ENCODE peak calls at places on chromosomes 13 and 19, in nine cellular contexts. I, S, Y, J, P, F, E, C and G are unnamed samples.

GRCh38 chr19:38942471-38943181 is 11.9 kb downstream of the MRPS12 start:
- DNase-seq in Y (no peak), E (no peak), F (no peak), J (no peak), C (no peak), I (no peak), S (no peak), P (no peak), G (no peak)

GRCh38 chr19:46821512-46822359 is 28.9 kb downstream of the AP2S1 start:
- DNase-seq in J (peak), C (peak), I (no peak), Y (no peak), P (no peak), F (no peak), S (no peak), E (peak), G (no peak)

GRCh38 chr19:48999481-49000325 is 6.0 kb downstream of the RUVBL2 start:
- DNase-seq in S (no peak), E (peak), P (peak), I (peak), J (no peak), F (no peak), C (no peak), Y (no peak), G (peak)

GRCh38 chr13:75368167-75368566 is 113.8 kb downstream of the TBC1D4 start:
- DNase-seq in J (peak), I (peak), P (peak), E (no peak), S (peak), C (no peak), F (no peak), Y (no peak), G (peak)

GRCh38 chr13:31051999-31052398 is 109.7 kb downstream of the HSPH1 start:
- DNase-seq in I (no peak), E (no peak), C (no peak), P (no peak), J (no peak), F (no peak), Y (peak), S (no peak), G (no peak)

GRCh38 chr19:46413262-46414031 is at the start of gene CCDC8:
- DNase-seq in J (peak), S (peak), C (peak), Y (peak), I (peak), E (peak), F (no peak), P (peak), G (no peak)

GRCh38 chr13:48849515-48849914 is 126.2 kb upstream of the FNDC3A start:
- DNase-seq in I (no peak), J (no peak), C (no peak), E (no peak), P (no peak), F (no peak), S (no peak), Y (no peak), G (no peak)

GRCh38 chr13:45341799-45342584 is 1.0 kb upstream of the TPT1 start:
- DNase-seq in E (peak), Y (peak), I (peak), J (peak), C (no peak), S (no peak), F (no peak), P (peak), G (peak)

GRCh38 chr13:52851153-52851962 is 2.9 kb upstream of the PCDH8 start:
- DNase-seq in E (peak), J (peak), P (no peak), C (peak), I (peak), F (no peak), S (no peak), Y (no peak), G (peak)

GRCh38 chr19:57671124-57671895 is 2.6 kb downstream of the ZSCAN4 start:
- DNase-seq in J (no peak), Y (no peak), F (no peak), S (no peak), C (no peak), I (no peak), E (no peak), P (peak), G (no peak)

GRCh38 chr19:34664168-34664567 is 12.8 kb downstream of the SCGB2B2 start:
- DNase-seq in I (no peak), C (peak), J (peak), S (no peak), E (no peak), F (no peak), Y (no peak), P (no peak), G (no peak)

GRCh38 chr13:33940898-33941297 is 122.9 kb downstream of the RFC3 start:
- DNase-seq in I (peak), F (no peak), J (no peak), E (no peak), Y (no peak), C (no peak), S (no peak), P (peak), G (peak)

GRCh38 chr13:53068841-53069520 is 40.4 kb downstream of the OLFM4 start:
- DNase-seq in Y (no peak), I (no peak), J (peak), P (no peak), E (no peak), F (no peak), S (no peak), C (no peak), G (no peak)

GRCh38 chr19:47253970-47254369 is 2.4 kb upstream of the CCDC9 start:
- DNase-seq in P (no peak), J (no peak), E (no peak), I (no peak), F (no peak), Y (no peak), C (no peak), S (no peak), G (no peak)

GRCh38 chr13:52737451-52737850 is 2.2 kb downstream of the CNMD start:
- DNase-seq in J (no peak), P (no peak), E (no peak), I (no peak), C (no peak), F (no peak), Y (no peak), S (no peak), G (no peak)

GRCh38 chr13:22744688-22745452 is 435.9 kb upstream of the SGCG start:
- DNase-seq in P (no peak), C (peak), F (no peak), J (no peak), Y (no peak), E (no peak), I (no peak), S (no peak), G (no peak)

GRCh38 chr19:40960062-40960685 is 30.9 kb upstream of the CYP2B6 start:
- DNase-seq in E (no peak), C (no peak), J (no peak), I (no peak), F (no peak), S (no peak), Y (no peak), P (no peak), G (no peak)

GRCh38 chr13:90701264-90701663 is 646.2 kb upstream of the MIR17HG start:
- DNase-seq in Y (no peak), J (no peak), P (no peak), F (no peak), E (no peak), C (no peak), I (no peak), S (no peak), G (no peak)

GRCh38 chr13:44385401-44385800 is 11.8 kb downstream of the SERP2 start:
- DNase-seq in J (no peak), C (no peak), P (no peak), F (no peak), I (no peak), Y (no peak), S (no peak), E (no peak), G (no peak)

GRCh38 chr13:54637377-54637776 is 1608.8 kb downstream of the OLFM4 start:
- DNase-seq in F (no peak), Y (no peak), E (no peak), I (peak), J (no peak), C (no peak), P (no peak), S (peak), G (peak)

GRCh38 chr13:30874561-30874960 is 31.5 kb upstream of the MEDAG start:
- DNase-seq in P (no peak), Y (peak), F (no peak), S (no peak), I (no peak), E (no peak), C (no peak), J (no peak), G (no peak)

GRCh38 chr19:33490041-33490451 is 31.5 kb downstream of the PEPD start:
- DNase-seq in I (no peak), P (no peak), C (peak), S (no peak), E (peak), J (no peak), F (no peak), Y (peak), G (no peak)

GRCh38 chr19:51458899-51459592 is 792 bp upstream of the SIGLEC8 start:
- DNase-seq in Y (peak), C (no peak), E (no peak), P (no peak), S (no peak), J (no peak), I (no peak), F (no peak), G (no peak)

GRCh38 chr13:73057284-73058025 is 1.4 kb upstream of the KLF5 start:
- DNase-seq in S (no peak), C (no peak), P (no peak), F (no peak), J (no peak), Y (no peak), I (no peak), E (no peak), G (no peak)

GRCh38 chr19:1273263-1274041 is 1.9 kb upstream of the FAM174C start:
- DNase-seq in P (peak), E (no peak), C (no peak), Y (no peak), J (no peak), I (no peak), S (no peak), F (no peak), G (no peak)

GRCh38 chr19:19737559-19738332 is 4.8 kb upstream of the ZNF14 start:
- DNase-seq in E (no peak), P (no peak), F (no peak), J (no peak), C (no peak), I (no peak), S (no peak), Y (no peak), G (no peak)

GRCh38 chr19:1826557-1827521 is 14.8 kb upstream of the ATP8B3 start:
- DNase-seq in E (no peak), F (no peak), P (no peak), J (no peak), Y (no peak), I (no peak), S (no peak), C (peak), G (no peak)

GRCh38 chr13:100589178-100589725 is 663 bp upstream of the GGACT start:
- DNase-seq in P (no peak), F (no peak), I (no peak), S (no peak), E (no peak), Y (no peak), C (no peak), J (no peak), G (no peak)

GRCh38 chr13:34967851-34968562 is 25.9 kb downstream of the NBEA start:
- DNase-seq in Y (no peak), C (no peak), S (peak), F (no peak), P (no peak), J (no peak), I (no peak), E (no peak), G (peak)

GRCh38 chr19:1644070-1644469 is 8.3 kb downstream of the TCF3 start:
- DNase-seq in F (no peak), I (no peak), J (no peak), S (no peak), Y (no peak), E (no peak), P (no peak), C (peak), G (no peak)

GRCh38 chr13:76722782-76723181 is 163.4 kb downstream of the KCTD12 start:
- DNase-seq in S (no peak), F (no peak), J (no peak), I (no peak), P (no peak), E (no peak), C (no peak), Y (no peak), G (no peak)

GRCh38 chr19:14563989-14564650 is 7.7 kb downstream of the NDUFB7 start:
- DNase-seq in J (no peak), E (no peak), F (no peak), C (peak), S (no peak), Y (no peak), I (peak), P (peak), G (peak)

GRCh38 chr13:49635599-49636433 is 7.5 kb downstream of the ARL11 start:
- DNase-seq in C (no peak), P (peak), S (no peak), E (no peak), F (no peak), I (peak), Y (no peak), J (peak), G (no peak)

GRCh38 chr19:9793051-9793591 is 24.6 kb upstream of the ZNF846 start:
- DNase-seq in J (no peak), S (no peak), C (peak), I (peak), Y (peak), E (peak), F (peak), P (peak), G (no peak)

GRCh38 chr19:47156861-47157454 is 26.3 kb downstream of the SAE1 start:
- DNase-seq in J (no peak), E (no peak), Y (no peak), F (no peak), C (no peak), I (peak), P (no peak), S (no peak), G (no peak)

GRCh38 chr13:76297331-76297730 is 588.9 kb downstream of the KCTD12 start:
- DNase-seq in C (no peak), F (no peak), E (no peak), J (no peak), P (no peak), Y (no peak), I (no peak), S (no peak), G (no peak)

GRCh38 chr13:20525144-20525600 is 485 bp downstream of the CRYL1 start:
- DNase-seq in J (peak), F (no peak), C (peak), Y (peak), S (no peak), P (peak), E (peak), I (peak), G (peak)

DNA sequence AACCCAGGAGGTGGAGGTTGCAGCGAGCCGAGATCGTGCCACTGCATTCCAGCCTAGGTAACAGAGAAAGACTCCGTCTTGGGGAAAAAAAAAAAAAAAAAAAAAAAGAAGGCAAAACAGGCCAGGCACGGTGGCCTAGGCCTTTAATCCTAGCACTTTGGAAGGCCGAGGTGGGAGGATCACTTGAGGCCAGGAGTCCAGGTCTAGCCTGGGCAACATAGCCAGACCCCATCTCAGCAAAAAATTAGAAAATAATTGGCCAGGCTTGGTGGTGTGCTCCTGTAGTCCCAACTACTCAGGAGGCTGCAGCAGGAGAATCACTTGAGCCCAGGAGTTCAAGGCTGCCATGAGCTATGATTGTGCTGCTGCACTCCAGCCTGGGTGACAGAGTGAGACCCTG is 43.4 kb downstream of the CRTC1 start:
- DNase-seq in C (no peak), F (no peak), P (no peak), J (no peak), S (no peak), E (no peak), I (no peak), Y (no peak), G (no peak)
- TF ChIP-seq CTCF in C (no peak), F (no peak), P (no peak), J (no peak), S (no peak), E (no peak), I (no peak), Y (no peak), G (no peak)

DNA sequence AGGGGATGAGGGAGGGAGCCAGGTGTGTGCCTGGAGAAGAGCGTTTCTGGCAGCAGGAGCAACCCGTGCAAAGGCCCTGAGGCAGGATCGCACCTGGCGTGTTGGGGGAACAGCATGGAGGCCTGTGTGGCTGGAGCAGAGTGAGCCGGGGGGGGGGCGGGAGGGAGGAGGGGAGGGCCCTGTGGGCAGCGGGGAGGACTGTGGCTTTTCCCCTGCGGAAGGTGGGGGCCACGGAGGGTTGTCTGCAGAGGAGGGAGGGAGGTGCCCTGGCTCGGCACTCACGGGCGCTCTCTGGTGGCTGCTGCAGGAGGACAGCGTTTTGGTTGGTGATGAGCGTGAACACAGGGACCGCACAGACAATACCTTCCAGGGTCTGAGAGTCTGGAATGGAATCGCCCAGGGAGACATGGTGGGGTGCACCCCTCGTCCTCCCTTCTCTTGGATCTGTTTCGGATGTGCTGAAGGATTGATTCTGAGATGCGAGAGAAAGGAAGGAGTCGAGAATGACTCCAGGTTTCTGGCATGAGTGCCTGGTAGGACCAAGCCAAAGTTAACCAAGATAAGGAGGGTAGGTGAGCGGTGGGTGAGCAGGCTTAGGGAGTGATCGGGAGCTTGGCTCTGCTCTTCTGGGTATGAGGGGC is 6.5 kb downstream of the RAB11B start:
- DNase-seq in P (peak), E (peak), Y (no peak), J (peak), C (peak), F (no peak), S (no peak), I (peak), G (peak)
- TF ChIP-seq CTCF in P (peak), E (peak), Y (no peak), J (peak), C (peak), F (peak), S (peak), I (peak), G (peak)

GRCh38 chr19:44796701-44797115 is 12.2 kb upstream of the BCAM start:
- DNase-seq in E (no peak), I (peak), J (peak), Y (no peak), S (no peak), F (no peak), C (no peak), P (no peak), G (no peak)
- TF ChIP-seq CTCF in E (no peak), I (no peak), J (no peak), Y (no peak), S (no peak), F (no peak), C (no peak), P (no peak), G (no peak)

GRCh38 chr19:23436944-23437343 is 41.7 kb upstream of the ZNF91 start:
- DNase-seq in C (no peak), I (no peak), F (no peak), Y (peak), E (no peak), J (no peak), P (peak), S (no peak), G (no peak)

GRCh38 chr19:23439623-23440022 is 44.4 kb upstream of the ZNF91 start:
- DNase-seq in P (peak), E (no peak), Y (no peak), C (no peak), I (no peak), S (no peak), J (no peak), F (no peak), G (no peak)

GRCh38 chr19:23440207-23440606 is 44.9 kb upstream of the ZNF91 start:
- DNase-seq in F (no peak), Y (no peak), P (no peak), S (no peak), C (no peak), J (no peak), E (no peak), I (no peak), G (no peak)

GRCh38 chr19:23437901-23438300 is 42.6 kb upstream of the ZNF91 start:
- DNase-seq in Y (no peak), J (no peak), S (no peak), P (no peak), I (no peak), E (no peak), F (no peak), C (no peak), G (no peak)

DNA sequence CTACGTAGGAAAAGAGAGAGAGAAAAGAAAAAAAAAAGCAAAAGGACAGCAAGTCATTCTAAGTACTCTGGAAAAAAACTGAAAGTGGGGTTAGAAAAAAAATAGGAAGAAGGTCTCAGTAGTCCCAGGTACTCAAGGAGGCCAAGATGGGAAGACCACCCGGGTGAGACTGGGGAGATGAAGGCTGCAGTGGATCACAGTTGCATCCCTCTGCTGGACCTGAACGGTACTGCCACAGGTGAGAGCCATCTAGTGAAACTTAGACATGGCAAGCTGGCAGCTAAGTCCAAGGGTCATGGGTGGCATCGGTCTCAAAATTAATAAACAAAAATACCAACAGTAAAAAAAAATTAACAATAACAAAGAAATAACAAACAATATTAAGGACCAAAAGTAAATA is 41.0 kb upstream of the ZNF91 start:
- DNase-seq in I (no peak), F (no peak), J (no peak), P (no peak), E (no peak), C (no peak), S (no peak), Y (peak), G (no peak)
- TF ChIP-seq CTCF in I (peak), F (no peak), J (no peak), P (peak), E (no peak), C (no peak), S (peak), Y (no peak), G (peak)

DNA sequence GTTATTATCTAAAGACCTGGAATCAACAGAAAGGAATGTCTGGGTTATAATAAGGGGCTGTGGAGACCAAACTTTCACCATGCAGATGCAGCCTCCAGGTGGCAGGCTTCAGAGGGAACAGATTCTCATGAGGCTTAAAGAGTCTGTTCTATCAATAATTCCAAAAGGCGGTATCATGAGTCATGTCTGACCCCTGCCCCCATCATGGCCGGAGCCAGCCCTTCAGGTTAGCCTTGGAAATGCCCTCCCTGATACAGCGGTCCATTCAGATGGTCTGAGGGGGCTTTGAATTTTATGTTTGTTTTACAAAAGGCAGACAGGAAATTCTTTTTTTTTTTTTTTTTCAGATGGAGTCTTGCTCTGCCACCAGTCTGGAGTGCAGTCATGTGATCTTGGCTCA is 21.7 kb upstream of the LAMP1 start:
- DNase-seq in P (peak), J (peak), I (peak), C (no peak), E (no peak), S (no peak), F (no peak), Y (no peak), G (peak)
- TF ChIP-seq CTCF in P (peak), J (no peak), I (peak), C (peak), E (peak), S (peak), F (no peak), Y (no peak), G (peak)